ENCODE peak calls at places on chromosomes 5 and 9, in four cellular contexts. R is mesenchymal stem cell, K is H1, G is trophoblast cell. W is an unnamed sample.

GRCh38 chr9:37449877-37450632 is 15.2 kb downstream of the ZBTB5 start:
- DNase-seq in R (no peak), K (no peak), G (no peak), W (no peak)

GRCh38 chr5:30607301-30607700 is 586.2 kb upstream of the CDH6 start:
- DNase-seq in R (no peak), K (no peak), G (no peak), W (no peak)

GRCh38 chr9:2816476-2817141 is 27.3 kb downstream of the PUM3 start:
- DNase-seq in R (peak), K (no peak), G (no peak), W (peak)

GRCh38 chr5:174751154-174751990 is 27.0 kb downstream of the MSX2 start:
- DNase-seq in R (peak), K (peak), G (peak), W (no peak)

GRCh38 chr5:180333661-180334060 is 19.5 kb downstream of the GFPT2 start:
- DNase-seq in R (peak), K (no peak), G (no peak), W (peak)

GRCh38 chr5:60851681-60852080 is 7.6 kb upstream of the ELOVL7 start:
- DNase-seq in R (no peak), K (no peak), G (no peak), W (no peak)

GRCh38 chr5:97534166-97534565 is 351.1 kb upstream of the RIOK2 start:
- DNase-seq in R (peak), K (no peak), G (peak), W (peak)

GRCh38 chr5:149932445-149933350 is 11.9 kb downstream of the PDE6A start:
- DNase-seq in R (no peak), K (peak), G (no peak), W (no peak)

GRCh38 chr9:131873361-131873760 is 133.5 kb upstream of the RAPGEF1 start:
- DNase-seq in R (no peak), K (no peak), G (no peak), W (no peak)

GRCh38 chr9:272251-273213 is 57.9 kb downstream of the DOCK8 start:
- DNase-seq in R (no peak), K (no peak), G (peak), W (no peak)

GRCh38 chr9:125586173-125586512 is 120.9 kb downstream of the MAPKAP1 start:
- DNase-seq in R (no peak), K (no peak), G (no peak), W (no peak)

GRCh38 chr5:176365663-176366574 is 632 bp downstream of the ARL10 start:
- DNase-seq in R (peak), K (peak), G (no peak), W (peak)

DNA sequence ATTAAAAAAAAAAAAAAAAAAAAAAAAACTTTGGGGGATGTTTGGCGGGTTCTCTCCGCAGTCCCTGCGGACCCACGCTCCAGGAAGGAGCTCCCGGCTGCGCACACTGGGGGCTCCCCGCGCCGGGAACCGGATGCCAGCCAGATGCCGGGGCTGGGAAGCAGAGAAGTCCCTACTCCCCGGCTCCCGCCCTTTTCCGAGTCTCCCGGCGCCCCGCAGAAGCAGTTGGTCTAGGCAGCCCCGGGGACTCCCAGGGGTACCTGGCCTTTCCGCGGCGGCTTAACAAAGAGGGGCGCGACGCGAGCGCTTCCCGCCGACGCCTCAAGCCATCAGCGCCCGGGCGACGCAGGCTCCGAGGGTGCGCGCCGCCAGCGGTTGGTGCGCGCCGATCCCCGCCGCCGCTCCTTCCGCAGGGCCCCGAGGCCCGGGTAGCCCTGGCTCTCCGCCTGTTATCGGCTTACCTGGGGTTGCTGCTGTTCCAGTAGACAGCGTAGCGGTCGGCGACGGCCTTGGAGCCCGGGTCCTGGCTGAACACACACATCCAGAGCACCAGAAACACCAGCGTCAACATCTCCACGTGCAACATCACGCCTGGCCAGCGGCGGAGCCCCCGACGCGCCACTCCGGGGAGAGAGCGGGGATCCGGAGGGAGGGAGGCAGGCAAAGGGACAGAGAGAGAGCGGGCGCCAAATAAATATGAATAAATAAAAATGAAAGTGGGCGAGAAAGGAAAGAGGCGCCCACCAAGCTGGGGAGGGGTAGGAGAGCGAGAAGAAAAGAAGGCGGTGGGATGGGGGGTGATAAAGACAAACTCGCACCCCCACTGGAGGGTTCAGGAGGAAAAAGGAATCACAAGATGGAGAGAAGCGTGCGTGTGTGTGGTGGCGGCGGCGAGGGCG is 460 bp downstream of the EFNA5 start:
- DNase-seq in R (peak), K (peak), G (peak), W (peak)
- H3K9ac ChIP-seq in R (peak), K (peak), G (peak), W (peak)

GRCh38 chr5:138952962-138953361 is 77.8 kb upstream of the LRRTM2 start:
- DNase-seq in R (no peak), K (no peak), G (no peak), W (no peak)

GRCh38 chr5:138955013-138955660 is 80.0 kb upstream of the LRRTM2 start:
- DNase-seq in R (peak), K (no peak), G (no peak), W (peak)

GRCh38 chr5:138951986-138952735 is 77.0 kb upstream of the LRRTM2 start:
- DNase-seq in R (no peak), K (no peak), G (no peak), W (no peak)

GRCh38 chr5:138954257-138955012 is 79.3 kb upstream of the LRRTM2 start:
- DNase-seq in R (no peak), K (no peak), G (no peak), W (no peak)

GRCh38 chr5:138953370-138954256 is 78.5 kb upstream of the LRRTM2 start:
- DNase-seq in R (peak), K (no peak), G (no peak), W (peak)
- H3K23ac ChIP-seq in R (no peak), K (no peak), G (no peak), W (no peak)

GRCh38 chr9:7973123-7973522 is 173.5 kb upstream of the DMAC1 start:
- DNase-seq in R (no peak), K (no peak), G (no peak), W (no peak)
- H3K9ac ChIP-seq in R (no peak), K (no peak), G (no peak), W (no peak)

DNA sequence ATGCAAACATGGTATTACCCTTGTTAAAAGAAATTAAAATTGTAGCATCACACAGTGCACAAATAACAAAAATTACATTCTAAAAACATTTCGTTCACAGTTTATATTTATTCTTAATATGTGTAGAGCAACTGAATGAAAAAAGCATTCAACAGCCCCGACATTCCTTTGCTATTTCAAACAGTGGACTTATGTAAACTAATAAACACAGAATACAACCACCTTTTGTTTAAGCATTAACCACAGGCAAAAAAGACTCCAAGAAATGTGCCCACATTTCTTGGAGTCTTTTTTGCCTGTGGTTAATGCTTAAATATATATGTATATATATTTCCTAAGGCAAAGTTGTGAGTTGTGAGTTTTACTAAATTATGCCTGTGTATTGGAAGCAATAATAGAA is 532.5 kb upstream of the DAP start:
- DNase-seq in R (no peak), K (no peak), G (no peak), W (no peak)
- H3K23ac ChIP-seq in R (no peak), K (no peak), G (no peak), W (no peak)

GRCh38 chr9:134268308-134268724 is 57.9 kb upstream of the RXRA start:
- DNase-seq in R (no peak), K (no peak), G (peak), W (peak)

GRCh38 chr9:134272302-134273023 is 53.8 kb upstream of the RXRA start:
- DNase-seq in R (no peak), K (no peak), G (no peak), W (no peak)

GRCh38 chr9:134275379-134275778 is 50.9 kb upstream of the RXRA start:
- DNase-seq in R (no peak), K (no peak), G (no peak), W (no peak)

GRCh38 chr9:134273647-134274046 is 52.6 kb upstream of the RXRA start:
- DNase-seq in R (no peak), K (no peak), G (no peak), W (no peak)

DNA sequence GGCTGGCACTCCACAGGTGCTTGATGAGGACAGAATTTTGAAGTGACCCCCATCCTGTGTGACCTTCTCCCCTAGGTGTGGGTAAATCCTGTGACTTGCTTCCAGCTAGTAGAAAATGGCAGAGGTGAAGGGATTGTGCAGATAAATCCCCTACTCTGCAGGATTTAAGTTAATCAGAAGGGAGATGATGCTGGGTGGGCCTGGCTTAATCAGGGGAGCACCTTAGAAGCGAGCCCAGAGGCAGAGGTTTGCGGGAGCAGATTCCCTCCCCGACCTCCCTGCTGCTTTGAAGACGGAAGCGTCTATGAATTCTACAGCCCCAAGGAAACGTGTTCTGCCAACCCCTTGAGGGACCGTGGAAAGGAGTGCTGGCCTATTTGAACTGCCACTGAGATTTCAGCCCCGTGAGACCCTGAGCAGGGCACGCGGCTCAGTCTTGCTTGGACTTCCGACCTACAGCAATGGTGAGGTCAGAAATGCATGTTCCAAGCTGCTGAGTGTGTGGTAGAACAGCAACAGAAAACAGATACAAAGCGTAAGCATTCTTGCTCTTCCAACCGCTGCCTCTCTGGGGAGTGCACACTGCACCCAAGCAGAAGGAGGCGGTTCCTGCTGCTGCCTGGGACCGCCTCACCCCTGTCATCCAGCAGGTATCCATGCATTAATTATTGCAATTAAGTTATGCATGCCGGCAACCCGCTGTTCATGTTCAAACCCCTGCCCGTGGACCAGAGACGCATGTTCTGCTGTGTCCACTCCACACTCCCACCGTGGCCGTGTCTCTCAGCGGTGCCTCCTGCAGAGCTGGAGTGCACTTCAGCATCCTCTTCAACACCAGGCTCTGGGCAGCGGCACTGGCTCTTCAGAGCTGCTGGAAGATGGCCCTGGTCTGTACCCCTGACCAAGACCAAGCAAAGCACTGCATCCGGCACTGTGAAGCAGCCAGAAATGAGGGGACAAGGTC is 54.6 kb upstream of the RXRA start:
- DNase-seq in R (no peak), K (no peak), G (no peak), W (no peak)
- H3K9ac ChIP-seq in R (no peak), K (no peak), G (no peak), W (no peak)

GRCh38 chr5:56478062-56478461 is 244.9 kb upstream of the ANKRD55 start:
- DNase-seq in R (no peak), K (no peak), G (no peak), W (no peak)
- H3K23ac ChIP-seq in R (no peak), K (no peak), G (no peak), W (no peak)

DNA sequence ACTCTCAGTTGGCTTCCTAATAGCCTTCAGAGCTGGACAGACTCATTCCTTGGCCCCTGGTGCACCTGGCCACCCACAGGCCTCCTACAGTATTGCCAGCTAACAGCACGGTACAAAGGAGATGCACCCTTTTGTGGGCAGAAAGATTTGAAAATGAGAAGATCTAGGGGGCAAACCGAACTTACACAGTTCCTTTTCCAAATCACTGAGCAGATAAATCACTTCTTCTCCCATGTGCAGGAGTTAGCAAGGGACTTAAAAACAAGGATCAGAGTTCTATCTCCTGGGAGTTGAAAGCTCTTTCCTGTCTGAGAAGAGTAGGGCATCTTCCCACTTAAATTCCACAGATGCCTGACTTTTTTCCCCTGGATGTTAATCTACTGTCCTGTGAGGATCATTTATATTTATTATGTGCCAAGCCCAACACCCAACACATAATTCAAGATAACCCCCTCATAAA is 207.4 kb upstream of the DAPK1 start:
- DNase-seq in R (no peak), K (no peak), G (peak), W (peak)
- H3K9ac ChIP-seq in R (no peak), K (no peak), G (no peak), W (peak)

GRCh38 chr5:141863569-141864178 is 14.5 kb downstream of the PCDH1 start:
- DNase-seq in R (no peak), K (no peak), G (no peak), W (no peak)
- H3K23ac ChIP-seq in R (no peak), K (no peak), G (no peak), W (no peak)

DNA sequence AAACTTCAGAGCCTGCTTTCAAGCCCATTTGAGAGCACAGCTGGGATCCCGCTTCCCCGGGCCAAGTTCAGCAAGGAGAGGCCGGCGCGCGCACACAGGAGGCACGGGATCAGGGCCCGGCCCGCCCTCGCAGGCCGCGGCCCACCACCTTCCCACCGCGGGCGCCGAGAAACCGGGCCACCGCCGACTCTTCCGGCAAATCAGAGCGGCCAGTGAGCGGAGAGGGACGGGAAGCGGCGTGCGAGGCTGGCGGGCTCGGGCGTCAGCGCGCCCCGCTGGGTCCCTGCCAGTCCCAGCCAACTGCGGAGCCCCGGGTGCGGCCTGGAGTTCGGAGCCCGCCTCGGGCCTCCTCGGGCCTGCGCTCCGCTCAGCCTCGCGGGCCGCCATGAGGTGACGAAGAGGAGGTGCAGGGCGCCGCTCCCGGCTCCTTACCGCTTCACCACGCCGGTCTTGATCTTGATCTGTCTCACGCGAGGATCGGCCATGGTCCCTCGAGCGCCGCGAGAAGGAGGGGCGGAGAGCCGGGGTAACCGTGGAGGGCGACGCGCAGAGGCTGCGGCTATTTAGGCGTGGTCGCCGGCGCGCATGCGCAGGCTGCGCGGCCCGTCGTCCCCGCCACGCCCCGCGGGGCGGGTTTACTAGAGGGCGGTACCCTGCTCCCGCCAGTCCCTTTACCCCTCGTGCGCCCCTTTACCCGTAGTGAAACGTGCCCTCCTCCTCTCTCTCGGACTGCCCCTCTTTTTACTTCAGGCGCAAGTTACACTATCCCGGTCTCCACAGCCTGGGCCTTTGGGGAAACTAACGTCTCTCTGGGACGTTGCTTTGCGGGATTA is at the start of gene TBCA:
- DNase-seq in R (peak), K (peak), G (peak), W (peak)
- H3K9ac ChIP-seq in R (peak), K (peak), G (peak), W (peak)

GRCh38 chr9:124346347-124347163 is 68.7 kb downstream of the PSMB7 start:
- DNase-seq in R (no peak), K (no peak), G (no peak), W (no peak)
- H3K23ac ChIP-seq in R (no peak), K (no peak), G (no peak), W (no peak)

W was measured in IMR-90.